ENCODE peak calls at places on chromosomes 7 and 10, in five cellular contexts. One of them, this sample, is unnamed.

GRCh38 chr7:28674359-28674782 is 262.1 kb downstream of the CREB5 start:
- ATAC-seq in A549: no peak
- ATAC-seq in right lobe of liver: peak; percentile 91
- ATAC-seq in HCT116: peak; percentile 49
- ATAC-seq in IMR-90: no peak
- ATAC-seq in this sample: no peak

GRCh38 chr10:133608855-133609254 is 17.7 kb downstream of the FRG2B start:
- ATAC-seq in A549: peak; percentile 81
- ATAC-seq in right lobe of liver: peak; percentile 45
- ATAC-seq in HCT116: peak; percentile 62
- ATAC-seq in IMR-90: peak; percentile 35
- ATAC-seq in this sample: no peak

GRCh38 chr7:32089256-32089655 is 19.0 kb upstream of the PDE1C start:
- ATAC-seq in A549: no peak
- ATAC-seq in right lobe of liver: no peak
- ATAC-seq in HCT116: no peak
- ATAC-seq in IMR-90: no peak
- ATAC-seq in this sample: no peak

GRCh38 chr10:114815751-114816150 is 5.8 kb upstream of the FHIP2A start:
- ATAC-seq in A549: no peak
- ATAC-seq in right lobe of liver: no peak
- ATAC-seq in HCT116: no peak
- ATAC-seq in IMR-90: no peak
- ATAC-seq in this sample: no peak

GRCh38 chr10:73969224-73969811 is 28.6 kb upstream of the VCL start:
- ATAC-seq in A549: no peak
- ATAC-seq in right lobe of liver: no peak
- ATAC-seq in HCT116: no peak
- ATAC-seq in IMR-90: no peak
- ATAC-seq in this sample: no peak

GRCh38 chr10:74079914-74080590 is 70.6 kb downstream of the AP3M1 start:
- ATAC-seq in A549: peak; percentile 31
- ATAC-seq in right lobe of liver: no peak
- ATAC-seq in HCT116: peak; percentile 73
- ATAC-seq in IMR-90: peak; percentile 22
- ATAC-seq in this sample: no peak

GRCh38 chr7:157886261-157886660 is 549.5 kb downstream of the DNAJB6 start:
- ATAC-seq in A549: no peak
- ATAC-seq in right lobe of liver: no peak
- ATAC-seq in HCT116: no peak
- ATAC-seq in IMR-90: no peak
- ATAC-seq in this sample: no peak

GRCh38 chr7:50762337-50762736 is 20.4 kb downstream of the GRB10 start:
- ATAC-seq in A549: no peak
- ATAC-seq in right lobe of liver: no peak
- ATAC-seq in HCT116: no peak
- ATAC-seq in IMR-90: no peak
- ATAC-seq in this sample: no peak

GRCh38 chr7:37208528-37208927 is 240.1 kb downstream of the ELMO1 start:
- ATAC-seq in A549: peak; percentile 86
- ATAC-seq in right lobe of liver: peak; percentile 94
- ATAC-seq in HCT116: peak; percentile 95
- ATAC-seq in IMR-90: peak; percentile 83
- ATAC-seq in this sample: peak; percentile 90

GRCh38 chr7:40311307-40311706 is 176.5 kb downstream of the SUGCT start:
- ATAC-seq in A549: no peak
- ATAC-seq in right lobe of liver: no peak
- ATAC-seq in HCT116: no peak
- ATAC-seq in IMR-90: no peak
- ATAC-seq in this sample: no peak

GRCh38 chr10:70715853-70716795 is 43.8 kb downstream of the ADAMTS14 start:
- ATAC-seq in A549: peak; percentile 34
- ATAC-seq in right lobe of liver: peak; percentile 92
- ATAC-seq in HCT116: peak; percentile 81
- ATAC-seq in IMR-90: peak; percentile 56
- ATAC-seq in this sample: no peak

GRCh38 chr10:94363251-94363565 is 469 bp upstream of the NOC3L start:
- ATAC-seq in A549: peak; percentile 46
- ATAC-seq in right lobe of liver: no peak
- ATAC-seq in HCT116: peak; percentile 30
- ATAC-seq in IMR-90: peak; percentile 2
- ATAC-seq in this sample: peak; percentile 37

GRCh38 chr10:97012470-97012869 is 173.3 kb downstream of the SLIT1 start:
- ATAC-seq in A549: no peak
- ATAC-seq in right lobe of liver: no peak
- ATAC-seq in HCT116: no peak
- ATAC-seq in IMR-90: no peak
- ATAC-seq in this sample: no peak

GRCh38 chr7:42960762-42961161 is 28.6 kb downstream of the MRPL32 start:
- ATAC-seq in A549: no peak
- ATAC-seq in right lobe of liver: no peak
- ATAC-seq in HCT116: no peak
- ATAC-seq in IMR-90: no peak
- ATAC-seq in this sample: no peak

GRCh38 chr10:60473557-60473956 is 83.9 kb upstream of the ANK3 start:
- ATAC-seq in A549: peak; percentile 75
- ATAC-seq in right lobe of liver: peak; percentile 92
- ATAC-seq in HCT116: no peak
- ATAC-seq in IMR-90: no peak
- ATAC-seq in this sample: no peak

GRCh38 chr7:66523409-66523808 is 105.3 kb upstream of the KCTD7 start:
- ATAC-seq in A549: no peak
- ATAC-seq in right lobe of liver: no peak
- ATAC-seq in HCT116: no peak
- ATAC-seq in IMR-90: no peak
- ATAC-seq in this sample: no peak

GRCh38 chr7:137820156-137820555 is 26.6 kb downstream of the DGKI start:
- ATAC-seq in A549: no peak
- ATAC-seq in right lobe of liver: no peak
- ATAC-seq in HCT116: no peak
- ATAC-seq in IMR-90: no peak
- ATAC-seq in this sample: no peak

GRCh38 chr10:11685787-11686218 is 56.4 kb upstream of the ECHDC3 start:
- ATAC-seq in A549: no peak
- ATAC-seq in right lobe of liver: peak; percentile 39
- ATAC-seq in HCT116: peak; percentile 4
- ATAC-seq in IMR-90: peak; percentile 12
- ATAC-seq in this sample: no peak

DNA sequence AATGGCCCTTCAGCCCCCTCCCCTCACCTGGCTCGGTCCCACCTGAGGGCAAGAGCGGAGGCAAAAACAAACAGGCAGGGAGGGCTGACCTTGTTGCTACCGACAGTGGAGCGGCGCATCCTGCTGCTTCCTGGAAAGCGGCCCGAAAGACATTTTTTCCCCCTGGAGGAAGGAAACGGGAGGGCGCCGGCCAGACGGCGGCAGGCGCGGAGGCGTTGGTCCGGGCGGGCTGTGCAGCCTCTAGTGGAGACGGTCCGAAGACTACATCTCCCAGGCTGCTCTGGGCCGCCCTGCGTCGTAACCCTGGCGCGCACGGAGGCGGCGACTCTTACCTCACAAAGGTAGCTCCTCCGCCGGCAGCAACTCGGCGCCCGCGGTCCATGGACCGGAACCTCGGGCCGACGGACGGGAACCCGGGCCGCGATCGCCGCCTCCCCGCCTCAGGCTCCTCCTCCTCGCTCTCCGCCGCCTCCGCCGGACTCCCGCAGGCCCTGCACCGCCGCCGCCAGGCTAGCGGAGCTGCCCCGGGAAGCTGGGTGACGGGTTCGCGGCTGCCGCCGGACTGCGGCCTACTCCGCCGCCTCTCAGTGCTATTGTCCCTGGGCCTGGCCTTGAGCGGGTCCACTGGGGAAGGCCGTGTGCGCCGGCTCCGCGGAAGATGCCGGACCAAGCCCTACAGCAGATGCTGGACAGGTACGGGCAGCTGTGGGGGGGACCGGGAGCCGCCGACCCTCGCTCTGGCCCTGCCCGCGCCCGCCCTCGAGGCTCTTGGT is at the start of the genes CPEB3 and MARCHF5:
- ATAC-seq in A549: peak; percentile 99
- ATAC-seq in right lobe of liver: peak; percentile 96
- ATAC-seq in HCT116: peak; percentile 97
- ATAC-seq in IMR-90: peak; percentile 98
- ATAC-seq in this sample: peak; percentile 99
- TF ChIP-seq POLR2A in A549: peak; percentile 55
- TF ChIP-seq POLR2A in right lobe of liver: peak; percentile 90
- TF ChIP-seq POLR2A in HCT116: no peak
- TF ChIP-seq POLR2A in IMR-90: peak; percentile 70
- TF ChIP-seq POLR2A in this sample: peak; percentile 81

DNA sequence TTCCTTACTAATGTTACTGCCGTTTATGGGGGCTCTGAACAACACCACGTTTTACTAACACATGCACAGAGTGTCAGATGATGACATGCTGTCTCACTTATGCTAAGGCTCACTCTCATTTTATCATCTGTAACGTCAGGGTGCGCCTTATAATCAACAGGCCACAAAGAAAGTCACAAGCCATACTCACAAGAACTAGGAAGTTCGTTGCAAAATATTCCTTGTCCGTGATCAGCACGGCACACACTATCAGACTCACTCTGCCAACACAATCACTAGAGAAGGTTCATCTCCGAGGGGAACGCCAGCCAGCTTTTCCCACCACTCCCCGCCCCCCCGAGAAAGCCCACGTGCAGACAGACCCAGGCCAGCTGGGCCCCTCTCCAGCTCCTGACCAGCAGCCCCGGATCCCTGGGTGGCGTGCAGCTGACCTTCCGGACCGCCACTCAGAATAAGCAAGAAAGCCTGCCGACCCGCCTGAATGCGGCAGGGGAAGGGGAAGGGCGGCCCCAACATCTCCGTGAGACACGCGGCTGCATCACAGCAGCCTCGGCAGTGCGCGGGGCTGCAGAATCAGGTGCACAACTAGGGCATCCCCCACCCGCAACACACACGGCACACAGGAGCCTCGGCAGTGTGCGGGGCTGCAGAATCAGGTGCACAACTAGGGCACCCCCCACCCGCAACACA is 2.7 kb upstream of the GPR146 start:
- ATAC-seq in A549: no peak
- ATAC-seq in right lobe of liver: no peak
- ATAC-seq in HCT116: no peak
- ATAC-seq in IMR-90: no peak
- ATAC-seq in this sample: no peak
- H3K4me1 ChIP-seq in A549: peaks cover 18% of the 10 kb centered on the region
- H3K4me1 ChIP-seq in right lobe of liver: no peaks in the 10 kb centered on the region
- H3K4me1 ChIP-seq in HCT116: peaks cover 21% of the 10 kb centered on the region
- H3K4me1 ChIP-seq in IMR-90: peaks cover 20% of the 10 kb centered on the region
- H3K4me1 ChIP-seq in this sample: peaks cover 30% of the 10 kb centered on the region

GRCh38 chr10:53737132-53737531 is 964.5 kb upstream of the MBL2 start:
- ATAC-seq in A549: no peak
- ATAC-seq in right lobe of liver: no peak
- ATAC-seq in HCT116: no peak
- ATAC-seq in IMR-90: no peak
- ATAC-seq in this sample: no peak
- TF ChIP-seq POLR2A in A549: no peak
- TF ChIP-seq POLR2A in right lobe of liver: no peak
- TF ChIP-seq POLR2A in HCT116: no peak
- TF ChIP-seq POLR2A in IMR-90: no peak
- TF ChIP-seq POLR2A in this sample: no peak

DNA sequence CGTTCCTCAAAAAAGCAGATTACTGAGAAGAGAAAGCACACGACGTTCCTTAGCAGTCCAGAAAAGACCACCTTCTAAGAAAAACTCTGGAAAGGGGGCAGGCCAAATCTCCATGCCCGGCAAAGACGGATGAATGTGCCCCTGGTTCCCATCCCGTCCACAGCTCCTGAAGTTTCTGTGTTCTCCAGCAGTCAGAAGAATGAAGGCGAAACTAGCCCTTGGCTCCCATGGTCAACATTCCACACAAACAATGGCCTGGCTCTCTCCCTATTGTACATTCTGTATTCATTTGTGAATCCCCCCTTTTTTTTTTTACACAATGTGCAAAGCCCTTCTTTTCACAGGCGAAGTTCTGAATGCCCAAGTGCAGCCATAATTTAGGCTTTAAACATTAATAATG is 5.3 kb downstream of the CTBP2 start:
- ATAC-seq in A549: no peak
- ATAC-seq in right lobe of liver: no peak
- ATAC-seq in HCT116: no peak
- ATAC-seq in IMR-90: no peak
- ATAC-seq in this sample: no peak
- H3K4me1 ChIP-seq in A549: peaks cover 55% of the 10 kb centered on the region
- H3K4me1 ChIP-seq in right lobe of liver: no peaks in the 10 kb centered on the region
- H3K4me1 ChIP-seq in HCT116: peaks cover 81% of the 10 kb centered on the region
- H3K4me1 ChIP-seq in IMR-90: peaks cover 23% of the 10 kb centered on the region
- H3K4me1 ChIP-seq in this sample: peaks cover 20% of the 10 kb centered on the region

DNA sequence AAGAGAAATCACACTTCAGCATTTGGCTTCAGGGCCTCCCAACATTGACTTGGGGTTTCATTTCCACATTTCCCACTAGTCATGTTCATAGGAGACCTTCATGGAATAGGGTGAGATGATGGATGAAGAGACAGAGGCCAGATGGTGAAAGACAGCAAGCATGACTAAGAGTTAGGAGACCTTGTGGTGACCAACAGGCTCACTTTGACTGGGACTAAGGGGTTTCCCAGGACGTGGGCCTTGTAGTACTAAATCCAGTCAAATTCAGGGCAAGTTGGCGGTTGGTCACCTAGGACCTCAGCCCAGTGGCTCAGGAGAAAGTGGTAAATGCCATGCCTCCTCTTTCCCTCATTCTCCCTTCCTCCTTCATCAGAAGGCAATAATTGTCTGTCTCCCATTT is 2.9 kb upstream of the GIMAP5 start:
- ATAC-seq in A549: no peak
- ATAC-seq in right lobe of liver: no peak
- ATAC-seq in HCT116: no peak
- ATAC-seq in IMR-90: no peak
- ATAC-seq in this sample: no peak
- TF ChIP-seq POLR2A in A549: no peak
- TF ChIP-seq POLR2A in right lobe of liver: no peak
- TF ChIP-seq POLR2A in HCT116: no peak
- TF ChIP-seq POLR2A in IMR-90: no peak
- TF ChIP-seq POLR2A in this sample: no peak

DNA sequence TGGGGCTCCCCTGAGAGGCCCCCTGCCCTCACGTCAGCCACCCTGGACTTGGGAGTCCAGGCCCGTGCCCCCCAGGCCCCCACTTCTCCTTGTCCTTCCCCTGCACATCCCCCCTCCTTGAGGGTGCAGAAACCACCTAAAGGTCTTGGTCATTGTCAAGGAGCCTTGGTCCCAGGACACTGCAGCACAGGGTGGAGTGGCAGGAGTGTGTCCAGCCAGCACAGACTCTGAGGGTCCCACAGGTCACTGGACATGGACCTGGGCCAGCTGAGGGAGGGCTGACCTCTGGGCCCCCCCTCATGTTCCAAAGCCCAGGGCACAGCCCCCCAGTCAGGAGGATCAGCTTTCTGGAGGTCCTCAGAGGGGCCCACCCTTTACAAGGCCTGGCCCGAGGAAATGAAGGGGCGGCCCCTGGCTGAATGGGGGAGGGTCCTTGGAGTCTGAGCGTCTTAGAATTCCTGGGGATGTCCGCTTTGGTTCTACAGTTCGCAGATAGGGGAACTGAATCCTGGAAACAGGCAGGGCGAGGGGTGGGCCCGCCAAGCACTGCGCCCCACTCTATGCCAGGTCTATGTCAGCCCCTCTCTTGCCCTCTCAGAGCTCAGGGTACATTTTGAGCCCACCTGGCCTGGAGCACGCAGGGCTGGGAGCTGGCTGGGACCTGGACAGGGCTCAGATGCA is 54.0 kb downstream of the PWWP2B start:
- ATAC-seq in A549: no peak
- ATAC-seq in right lobe of liver: no peak
- ATAC-seq in HCT116: no peak
- ATAC-seq in IMR-90: no peak
- ATAC-seq in this sample: no peak
- H3K4me1 ChIP-seq in A549: peaks cover 65% of the 10 kb centered on the region
- H3K4me1 ChIP-seq in right lobe of liver: no peaks in the 10 kb centered on the region
- H3K4me1 ChIP-seq in HCT116: peaks cover 39% of the 10 kb centered on the region
- H3K4me1 ChIP-seq in IMR-90: peaks cover 13% of the 10 kb centered on the region
- H3K4me1 ChIP-seq in this sample: no peaks in the 10 kb centered on the region

GRCh38 chr7:44921607-44922350 is 36.4 kb upstream of the PURB start:
- ATAC-seq in A549: peak; percentile 98
- ATAC-seq in right lobe of liver: peak; percentile 100
- ATAC-seq in HCT116: peak; percentile 98
- ATAC-seq in IMR-90: peak; percentile 98
- ATAC-seq in this sample: peak; percentile 91
- TF ChIP-seq POLR2A in A549: no peak
- TF ChIP-seq POLR2A in right lobe of liver: no peak
- TF ChIP-seq POLR2A in HCT116: no peak
- TF ChIP-seq POLR2A in IMR-90: peak; percentile 31
- TF ChIP-seq POLR2A in this sample: no peak

This sample was measured in gastroesophageal sphincter.